ENCODE peak calls at places on chromosome 11, in five cellular contexts. G is small intestine; S is NCI-H345; Q is activated CD8-positive, alpha-beta T cell treated with anti-CD3 and anti-CD28 coated beads for 36 hours; U is Panc1. N is an unnamed sample.

GRCh38 chr11:68373810-68374501 is 61.6 kb downstream of the LRP5 start:
- DNase-seq in G (peak), S (no peak), Q (no peak), U (no peak), N (no peak)

GRCh38 chr11:70399681-70400112 is 1.4 kb downstream of the CTTN start:
- DNase-seq in G (peak), S (no peak), Q (no peak), U (peak), N (no peak)

GRCh38 chr11:13965337-13965736 is 2.8 kb downstream of the SPON1 start:
- DNase-seq in G (peak), S (no peak), Q (no peak), U (no peak), N (no peak)

GRCh38 chr11:30346068-30346688 is 23.3 kb downstream of the ARL14EP start:
- DNase-seq in G (peak), S (peak), Q (no peak), U (peak), N (peak)

GRCh38 chr11:130131957-130132850 is 27.4 kb upstream of the ST14 start:
- DNase-seq in G (peak), S (peak), Q (peak), U (peak), N (peak)

GRCh38 chr11:70480711-70481110 is 82.4 kb downstream of the CTTN start:
- DNase-seq in G (no peak), S (no peak), Q (no peak), U (no peak), N (no peak)

GRCh38 chr11:23509821-23510220 is 649.5 kb upstream of the CCDC179 start:
- DNase-seq in G (no peak), S (no peak), Q (no peak), U (no peak), N (no peak)

GRCh38 chr11:16871368-16871767 is 132.9 kb downstream of the C11orf58 start:
- DNase-seq in G (no peak), S (no peak), Q (no peak), U (no peak), N (no peak)

GRCh38 chr11:8019671-8020597 is 32.8 kb downstream of the EIF3F start:
- DNase-seq in G (no peak), S (no peak), Q (peak), U (no peak), N (no peak)

GRCh38 chr11:95058622-95059021 is 8.1 kb upstream of the SRSF8 start:
- DNase-seq in G (no peak), S (no peak), Q (no peak), U (no peak), N (no peak)

GRCh38 chr11:102256251-102256650 is 61.0 kb upstream of the BIRC3 start:
- DNase-seq in G (no peak), S (no peak), Q (no peak), U (no peak), N (no peak)

GRCh38 chr11:106288988-106289387 is 211.5 kb downstream of the AASDHPPT start:
- DNase-seq in G (no peak), S (no peak), Q (no peak), U (no peak), N (no peak)

GRCh38 chr11:20337526-20338154 is 25.9 kb upstream of the HTATIP2 start:
- DNase-seq in G (no peak), S (peak), Q (peak), U (no peak), N (no peak)

GRCh38 chr11:8408151-8408930 is 144.7 kb upstream of the LMO1 start:
- DNase-seq in G (no peak), S (no peak), Q (no peak), U (no peak), N (no peak)

GRCh38 chr11:19777032-19777341 is 64.3 kb downstream of the NAV2 start:
- DNase-seq in G (no peak), S (peak), Q (no peak), U (no peak), N (no peak)

GRCh38 chr11:112961751-112962747 is 829 bp downstream of the NCAM1 start:
- DNase-seq in G (no peak), S (peak), Q (peak), U (no peak), N (peak)

GRCh38 chr11:32105871-32106312 is 15.0 kb downstream of the RCN1 start:
- DNase-seq in G (no peak), S (no peak), Q (no peak), U (no peak), N (no peak)

GRCh38 chr11:45402049-45402630 is 116.0 kb upstream of the SYT13 start:
- DNase-seq in G (no peak), S (no peak), Q (no peak), U (no peak), N (no peak)

GRCh38 chr11:17649696-17650600 is 69.4 kb upstream of the MYOD1 start:
- DNase-seq in G (no peak), S (no peak), Q (no peak), U (no peak), N (no peak)

GRCh38 chr11:126636911-126637799 is 281.7 kb downstream of the ST3GAL4 start:
- DNase-seq in G (no peak), S (no peak), Q (no peak), U (no peak), N (no peak)

GRCh38 chr11:12677131-12677530 is 2.9 kb downstream of the TEAD1 start:
- DNase-seq in G (no peak), S (no peak), Q (no peak), U (no peak), N (no peak)

GRCh38 chr11:8234425-8234821 is 29.3 kb downstream of the LMO1 start:
- DNase-seq in G (no peak), S (no peak), Q (no peak), U (no peak), N (no peak)

GRCh38 chr11:77442394-77443053 is 31.4 kb downstream of the PAK1 start:
- DNase-seq in G (no peak), S (no peak), Q (no peak), U (no peak), N (no peak)

GRCh38 chr11:87236368-87236767 is 198.6 kb downstream of the TMEM135 start:
- DNase-seq in G (no peak), S (no peak), Q (no peak), U (no peak), N (no peak)

GRCh38 chr11:69943066-69943465 is 123.8 kb upstream of the FGF3 start:
- DNase-seq in G (peak), S (no peak), Q (no peak), U (no peak), N (no peak)

N was measured in AML-193.